ENCODE peak calls at places on chromosome 10, in ten cellular contexts. O is HL-60, I is endothelial cell of umbilical vein, F is pancreas, K is lung, P is HFFc6, N is epithelial cell of esophagus, G is Calu3, W is GM12865, Z is H9. A is an unnamed sample.

GRCh38 chr10:128091636-128092210 is 34.5 kb downstream of the MKI67 start:
- DNase-seq in O (no peak), I (no peak), F (no peak), K (no peak), P (no peak), N (no peak), G (no peak), W (no peak), Z (peak), A (no peak)

GRCh38 chr10:28575852-28576251 is 42.9 kb downstream of the WAC start:
- DNase-seq in O (no peak), I (no peak), F (no peak), K (no peak), P (no peak), N (no peak), G (no peak), W (no peak), Z (no peak), A (no peak)

GRCh38 chr10:43417950-43418768 is 9.2 kb upstream of the HNRNPF start:
- DNase-seq in O (peak), I (peak), F (no peak), K (no peak), P (no peak), N (no peak), G (no peak), W (peak), Z (no peak), A (no peak)

GRCh38 chr10:28963539-28964221 is 286.4 kb downstream of the BAMBI start:
- DNase-seq in O (no peak), I (no peak), F (no peak), K (no peak), P (no peak), N (no peak), G (no peak), W (no peak), Z (no peak), A (no peak)

GRCh38 chr10:35306852-35307251 is 29.5 kb upstream of the CCNY start:
- DNase-seq in O (no peak), I (no peak), F (peak), K (peak), P (no peak), N (peak), G (peak), W (no peak), Z (no peak), A (no peak)

GRCh38 chr10:52526251-52526823 is 212.3 kb downstream of the DKK1 start:
- DNase-seq in O (no peak), I (peak), F (no peak), K (no peak), P (peak), N (peak), G (no peak), W (no peak), Z (no peak), A (no peak)

GRCh38 chr10:124063736-124064135 is 29.7 kb downstream of the CHST15 start:
- DNase-seq in O (no peak), I (peak), F (no peak), K (peak), P (peak), N (peak), G (no peak), W (peak), Z (no peak), A (no peak)

GRCh38 chr10:21095494-21096055 is 198.5 kb upstream of the NEBL start:
- DNase-seq in O (no peak), I (no peak), F (no peak), K (no peak), P (no peak), N (no peak), G (no peak), W (no peak), Z (no peak), A (no peak)

GRCh38 chr10:46543379-46544014 is 13.0 kb downstream of the GPRIN2 start:
- DNase-seq in O (no peak), I (no peak), F (no peak), K (no peak), P (no peak), N (no peak), G (peak), W (no peak), Z (no peak), A (no peak)

GRCh38 chr10:99731296-99732032 is 463 bp downstream of the COX15 start:
- DNase-seq in O (no peak), I (no peak), F (no peak), K (no peak), P (no peak), N (no peak), G (no peak), W (no peak), Z (no peak), A (no peak)
- TF ChIP-seq CTCF in O (no peak), I (no peak), F (no peak), K (no peak), P (no peak), N (no peak), G (no peak), W (no peak), Z (no peak), A (no peak)

GRCh38 chr10:48535416-48536225 is 69.3 kb downstream of the ARHGAP22 start:
- DNase-seq in O (no peak), I (no peak), F (no peak), K (no peak), P (no peak), N (no peak), G (no peak), W (no peak), Z (peak), A (no peak)

GRCh38 chr10:48536916-48537890 is 67.7 kb downstream of the ARHGAP22 start:
- DNase-seq in O (no peak), I (no peak), F (no peak), K (no peak), P (no peak), N (no peak), G (no peak), W (no peak), Z (peak), A (no peak)

GRCh38 chr10:48541144-48541795 is 63.6 kb downstream of the ARHGAP22 start:
- DNase-seq in O (no peak), I (no peak), F (no peak), K (no peak), P (peak), N (no peak), G (no peak), W (no peak), Z (peak), A (no peak)

GRCh38 chr10:48536226-48536500 is 68.7 kb downstream of the ARHGAP22 start:
- DNase-seq in O (no peak), I (no peak), F (no peak), K (no peak), P (no peak), N (no peak), G (no peak), W (no peak), Z (no peak), A (no peak)

GRCh38 chr10:48538611-48539010 is 66.3 kb downstream of the ARHGAP22 start:
- DNase-seq in O (no peak), I (no peak), F (no peak), K (no peak), P (no peak), N (no peak), G (no peak), W (no peak), Z (no peak), A (no peak)
- TF ChIP-seq CTCF in O (no peak), I (no peak), F (no peak), K (no peak), P (no peak), N (no peak), G (no peak), W (no peak), Z (no peak), A (no peak)

GRCh38 chr10:93697207-93697606 is 5.2 kb downstream of the FRA10AC1 start:
- DNase-seq in O (no peak), I (no peak), F (no peak), K (no peak), P (no peak), N (no peak), G (no peak), W (no peak), Z (no peak), A (no peak)
- TF ChIP-seq CTCF in O (no peak), I (no peak), F (no peak), K (no peak), P (peak), N (no peak), G (no peak), W (peak), Z (peak), A (no peak)

GRCh38 chr10:30833625-30833970 is 198.1 kb downstream of the ZNF438 start:
- DNase-seq in O (peak), I (no peak), F (no peak), K (no peak), P (no peak), N (no peak), G (no peak), W (no peak), Z (no peak), A (no peak)
- TF ChIP-seq CTCF in O (no peak), I (no peak), F (no peak), K (no peak), P (no peak), N (no peak), G (no peak), W (no peak), Z (no peak), A (no peak)

DNA sequence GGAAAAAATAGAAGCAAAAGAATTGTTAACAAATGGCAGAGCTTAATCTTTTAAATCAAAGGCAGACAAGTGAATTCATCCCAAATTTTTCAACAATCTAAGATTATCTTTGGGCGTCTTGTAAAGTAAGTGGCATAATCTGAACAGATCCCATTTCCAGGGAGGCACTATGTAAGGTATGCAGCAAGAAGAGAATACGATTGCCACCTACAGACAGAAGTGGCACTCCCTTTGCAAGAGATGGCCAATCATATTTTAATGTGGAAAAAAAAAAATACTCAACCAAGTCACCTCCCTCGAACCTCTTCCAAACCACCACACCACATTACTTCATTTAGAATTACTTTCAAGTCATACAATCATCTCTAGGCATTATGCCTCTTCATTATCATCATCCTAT is 4.0 kb downstream of the GFRA1 start:
- DNase-seq in O (no peak), I (no peak), F (no peak), K (no peak), P (no peak), N (no peak), G (no peak), W (no peak), Z (no peak), A (no peak)
- TF ChIP-seq CTCF in O (no peak), I (no peak), F (no peak), K (no peak), P (no peak), N (no peak), G (no peak), W (no peak), Z (no peak), A (peak)

A was measured in D721Med.